ENCODE peak calls at places on chromosomes 12 and 14, in eight cellular contexts. One of them, this sample, is unnamed. For H3K9me3, the result is how much of the 10 kb centered on the place peaks cover.

GRCh38 chr12:42216737-42217136 is 21.3 kb downstream of the YAF2 start:
- DNase-seq in adipocyte: no peak
- DNase-seq in CD4-positive, alpha-beta T cell: no peak
- DNase-seq in CD8-positive, alpha-beta T cell: no peak
- DNase-seq in cardiac muscle cell: no peak
- DNase-seq in aorta: no peak
- DNase-seq in CD8-positive, alpha-beta memory T cell: no peak
- DNase-seq in adrenal gland: no peak
- DNase-seq in this sample: no peak

GRCh38 chr12:70762000-70762399 is 124.8 kb upstream of the PTPRB start:
- DNase-seq in CD4-positive, alpha-beta T cell: no peak
- DNase-seq in aorta: no peak
- DNase-seq in CD8-positive, alpha-beta T cell: no peak
- DNase-seq in adrenal gland: no peak
- DNase-seq in CD8-positive, alpha-beta memory T cell: no peak
- DNase-seq in cardiac muscle cell: no peak
- DNase-seq in adipocyte: no peak
- DNase-seq in this sample: no peak

GRCh38 chr12:114045333-114045732 is 79.2 kb upstream of the RBM19 start:
- DNase-seq in aorta: no peak
- DNase-seq in adrenal gland: no peak
- DNase-seq in CD8-positive, alpha-beta memory T cell: no peak
- DNase-seq in adipocyte: no peak
- DNase-seq in CD4-positive, alpha-beta T cell: no peak
- DNase-seq in cardiac muscle cell: no peak
- DNase-seq in CD8-positive, alpha-beta T cell: no peak
- DNase-seq in this sample: no peak

GRCh38 chr12:102769323-102769916 is 147.6 kb downstream of the PAH start:
- DNase-seq in aorta: no peak
- DNase-seq in adrenal gland: peak
- DNase-seq in cardiac muscle cell: peak
- DNase-seq in CD8-positive, alpha-beta T cell: no peak
- DNase-seq in CD4-positive, alpha-beta T cell: no peak
- DNase-seq in adipocyte: peak
- DNase-seq in CD8-positive, alpha-beta memory T cell: no peak
- DNase-seq in this sample: peak

GRCh38 chr12:14664434-14665023 is 31.9 kb downstream of the GUCY2C start:
- DNase-seq in adrenal gland: peak
- DNase-seq in CD8-positive, alpha-beta T cell: no peak
- DNase-seq in adipocyte: peak
- DNase-seq in aorta: no peak
- DNase-seq in cardiac muscle cell: peak
- DNase-seq in CD8-positive, alpha-beta memory T cell: no peak
- DNase-seq in CD4-positive, alpha-beta T cell: peak
- DNase-seq in this sample: no peak

GRCh38 chr14:82270286-82270685 is 736.6 kb upstream of the SEL1L start:
- DNase-seq in aorta: no peak
- DNase-seq in adipocyte: no peak
- DNase-seq in cardiac muscle cell: no peak
- DNase-seq in CD8-positive, alpha-beta T cell: no peak
- DNase-seq in CD8-positive, alpha-beta memory T cell: no peak
- DNase-seq in CD4-positive, alpha-beta T cell: no peak
- DNase-seq in adrenal gland: no peak
- DNase-seq in this sample: no peak

GRCh38 chr12:14756331-14757143 is 46.7 kb downstream of the WBP11 start:
- DNase-seq in cardiac muscle cell: no peak
- DNase-seq in adipocyte: no peak
- DNase-seq in CD8-positive, alpha-beta memory T cell: no peak
- DNase-seq in adrenal gland: no peak
- DNase-seq in CD8-positive, alpha-beta T cell: no peak
- DNase-seq in aorta: no peak
- DNase-seq in CD4-positive, alpha-beta T cell: no peak
- DNase-seq in this sample: no peak

GRCh38 chr12:56029666-56030293 is 8.9 kb downstream of the IKZF4 start:
- DNase-seq in CD8-positive, alpha-beta T cell: no peak
- DNase-seq in adrenal gland: peak
- DNase-seq in cardiac muscle cell: peak
- DNase-seq in aorta: no peak
- DNase-seq in CD4-positive, alpha-beta T cell: peak
- DNase-seq in CD8-positive, alpha-beta memory T cell: no peak
- DNase-seq in adipocyte: peak
- DNase-seq in this sample: no peak

GRCh38 chr12:90229771-90230170 is 521.1 kb upstream of the ATP2B1 start:
- DNase-seq in aorta: no peak
- DNase-seq in adrenal gland: no peak
- DNase-seq in CD8-positive, alpha-beta T cell: no peak
- DNase-seq in CD4-positive, alpha-beta T cell: no peak
- DNase-seq in cardiac muscle cell: peak
- DNase-seq in CD8-positive, alpha-beta memory T cell: no peak
- DNase-seq in adipocyte: no peak
- DNase-seq in this sample: no peak

GRCh38 chr12:67714648-67715047 is 66.1 kb downstream of the DYRK2 start:
- DNase-seq in CD4-positive, alpha-beta T cell: no peak
- DNase-seq in aorta: no peak
- DNase-seq in adipocyte: no peak
- DNase-seq in adrenal gland: no peak
- DNase-seq in CD8-positive, alpha-beta T cell: no peak
- DNase-seq in cardiac muscle cell: no peak
- DNase-seq in CD8-positive, alpha-beta memory T cell: no peak
- DNase-seq in this sample: no peak

GRCh38 chr12:104672501-104673265 is 215.9 kb downstream of the CHST11 start:
- DNase-seq in CD8-positive, alpha-beta T cell: no peak
- DNase-seq in CD4-positive, alpha-beta T cell: no peak
- DNase-seq in adrenal gland: peak
- DNase-seq in CD8-positive, alpha-beta memory T cell: no peak
- DNase-seq in cardiac muscle cell: peak
- DNase-seq in aorta: peak
- DNase-seq in adipocyte: no peak
- DNase-seq in this sample: no peak

GRCh38 chr14:52015411-52016030 is 26.2 kb downstream of the RTRAF start:
- DNase-seq in cardiac muscle cell: peak
- DNase-seq in CD4-positive, alpha-beta T cell: no peak
- DNase-seq in CD8-positive, alpha-beta memory T cell: no peak
- DNase-seq in adrenal gland: no peak
- DNase-seq in aorta: no peak
- DNase-seq in adipocyte: no peak
- DNase-seq in CD8-positive, alpha-beta T cell: no peak
- DNase-seq in this sample: no peak

GRCh38 chr12:52308807-52309425 is 12.3 kb downstream of the KRT83 start:
- DNase-seq in adrenal gland: no peak
- DNase-seq in CD8-positive, alpha-beta T cell: no peak
- DNase-seq in cardiac muscle cell: no peak
- DNase-seq in CD4-positive, alpha-beta T cell: no peak
- DNase-seq in adipocyte: no peak
- DNase-seq in aorta: no peak
- DNase-seq in CD8-positive, alpha-beta memory T cell: no peak
- DNase-seq in this sample: no peak

GRCh38 chr12:68487721-68488309 is 122.9 kb upstream of the RAP1B start:
- DNase-seq in adrenal gland: no peak
- DNase-seq in CD8-positive, alpha-beta T cell: no peak
- DNase-seq in CD8-positive, alpha-beta memory T cell: no peak
- DNase-seq in adipocyte: no peak
- DNase-seq in cardiac muscle cell: no peak
- DNase-seq in CD4-positive, alpha-beta T cell: no peak
- DNase-seq in aorta: no peak
- DNase-seq in this sample: no peak

GRCh38 chr12:69405466-69405865 is 45.9 kb downstream of the YEATS4 start:
- DNase-seq in aorta: peak
- DNase-seq in CD8-positive, alpha-beta memory T cell: no peak
- DNase-seq in cardiac muscle cell: peak
- DNase-seq in CD8-positive, alpha-beta T cell: no peak
- DNase-seq in adrenal gland: peak
- DNase-seq in adipocyte: peak
- DNase-seq in CD4-positive, alpha-beta T cell: no peak
- DNase-seq in this sample: no peak

GRCh38 chr14:88551094-88551870 is 3.5 kb downstream of the PTPN21 start:
- DNase-seq in CD4-positive, alpha-beta T cell: peak
- DNase-seq in CD8-positive, alpha-beta memory T cell: no peak
- DNase-seq in CD8-positive, alpha-beta T cell: peak
- DNase-seq in adrenal gland: peak
- DNase-seq in adipocyte: peak
- DNase-seq in cardiac muscle cell: peak
- DNase-seq in aorta: peak
- DNase-seq in this sample: no peak

GRCh38 chr12:26867084-26867483 is 34.1 kb upstream of the ITPR2 start:
- DNase-seq in adrenal gland: no peak
- DNase-seq in adipocyte: no peak
- DNase-seq in cardiac muscle cell: peak
- DNase-seq in CD8-positive, alpha-beta memory T cell: no peak
- DNase-seq in CD4-positive, alpha-beta T cell: no peak
- DNase-seq in CD8-positive, alpha-beta T cell: no peak
- DNase-seq in aorta: no peak
- DNase-seq in this sample: no peak

GRCh38 chr12:24045816-24046257 is 96.4 kb upstream of the SOX5 start:
- DNase-seq in adipocyte: no peak
- DNase-seq in adrenal gland: no peak
- DNase-seq in CD4-positive, alpha-beta T cell: no peak
- DNase-seq in cardiac muscle cell: peak
- DNase-seq in CD8-positive, alpha-beta memory T cell: no peak
- DNase-seq in CD8-positive, alpha-beta T cell: no peak
- DNase-seq in aorta: no peak
- DNase-seq in this sample: no peak

GRCh38 chr14:64507376-64508156 is 3.0 kb downstream of the ZBTB1 start:
- DNase-seq in CD8-positive, alpha-beta memory T cell: no peak
- DNase-seq in CD4-positive, alpha-beta T cell: no peak
- DNase-seq in CD8-positive, alpha-beta T cell: no peak
- DNase-seq in cardiac muscle cell: peak
- DNase-seq in aorta: no peak
- DNase-seq in adipocyte: peak
- DNase-seq in adrenal gland: no peak
- DNase-seq in this sample: no peak

GRCh38 chr14:44613061-44613712 is 106.1 kb upstream of the FSCB start:
- DNase-seq in adipocyte: no peak
- DNase-seq in CD4-positive, alpha-beta T cell: no peak
- DNase-seq in aorta: no peak
- DNase-seq in cardiac muscle cell: no peak
- DNase-seq in adrenal gland: no peak
- DNase-seq in CD8-positive, alpha-beta T cell: no peak
- DNase-seq in CD8-positive, alpha-beta memory T cell: no peak
- DNase-seq in this sample: no peak

GRCh38 chr12:40903040-40903439 is 210.8 kb downstream of the CNTN1 start:
- DNase-seq in aorta: no peak
- DNase-seq in adrenal gland: no peak
- DNase-seq in CD8-positive, alpha-beta T cell: no peak
- DNase-seq in CD4-positive, alpha-beta T cell: no peak
- DNase-seq in adipocyte: no peak
- DNase-seq in CD8-positive, alpha-beta memory T cell: no peak
- DNase-seq in cardiac muscle cell: no peak
- DNase-seq in this sample: no peak

GRCh38 chr14:61451891-61452400 is 130.6 kb downstream of the PRKCH start:
- DNase-seq in cardiac muscle cell: no peak
- DNase-seq in aorta: no peak
- DNase-seq in adipocyte: no peak
- DNase-seq in CD8-positive, alpha-beta T cell: no peak
- DNase-seq in CD8-positive, alpha-beta memory T cell: no peak
- DNase-seq in adrenal gland: no peak
- DNase-seq in CD4-positive, alpha-beta T cell: no peak
- DNase-seq in this sample: no peak
- H3K9me3 ChIP-seq in cardiac muscle cell: under half
- H3K9me3 ChIP-seq in aorta: under half
- H3K9me3 ChIP-seq in adipocyte: under half
- H3K9me3 ChIP-seq in CD8-positive, alpha-beta T cell: under half
- H3K9me3 ChIP-seq in CD8-positive, alpha-beta memory T cell: under half
- H3K9me3 ChIP-seq in adrenal gland: under half
- H3K9me3 ChIP-seq in CD4-positive, alpha-beta T cell: under half
- H3K9me3 ChIP-seq in this sample: under half

GRCh38 chr12:34390171-34390841 is 368.0 kb downstream of the ALG10 start:
- DNase-seq in CD8-positive, alpha-beta T cell: no peak
- DNase-seq in adrenal gland: no peak
- DNase-seq in CD4-positive, alpha-beta T cell: no peak
- DNase-seq in aorta: peak
- DNase-seq in CD8-positive, alpha-beta memory T cell: no peak
- DNase-seq in adipocyte: no peak
- DNase-seq in cardiac muscle cell: no peak
- DNase-seq in this sample: no peak

GRCh38 chr12:34392741-34393085 is 370.4 kb downstream of the ALG10 start:
- DNase-seq in adrenal gland: peak
- DNase-seq in adipocyte: no peak
- DNase-seq in cardiac muscle cell: no peak
- DNase-seq in CD4-positive, alpha-beta T cell: no peak
- DNase-seq in aorta: peak
- DNase-seq in CD8-positive, alpha-beta T cell: no peak
- DNase-seq in CD8-positive, alpha-beta memory T cell: no peak
- DNase-seq in this sample: no peak

GRCh38 chr12:34391771-34392581 is 369.7 kb downstream of the ALG10 start:
- DNase-seq in aorta: peak
- DNase-seq in adrenal gland: peak
- DNase-seq in CD4-positive, alpha-beta T cell: no peak
- DNase-seq in cardiac muscle cell: no peak
- DNase-seq in CD8-positive, alpha-beta T cell: no peak
- DNase-seq in adipocyte: no peak
- DNase-seq in CD8-positive, alpha-beta memory T cell: no peak
- DNase-seq in this sample: no peak

GRCh38 chr12:34389378-34390170 is 367.3 kb downstream of the ALG10 start:
- DNase-seq in adipocyte: no peak
- DNase-seq in aorta: peak
- DNase-seq in CD4-positive, alpha-beta T cell: no peak
- DNase-seq in CD8-positive, alpha-beta T cell: no peak
- DNase-seq in cardiac muscle cell: no peak
- DNase-seq in CD8-positive, alpha-beta memory T cell: no peak
- DNase-seq in adrenal gland: no peak
- DNase-seq in this sample: no peak

GRCh38 chr12:34390846-34391700 is 368.8 kb downstream of the ALG10 start:
- DNase-seq in CD8-positive, alpha-beta T cell: no peak
- DNase-seq in CD8-positive, alpha-beta memory T cell: no peak
- DNase-seq in cardiac muscle cell: no peak
- DNase-seq in adrenal gland: no peak
- DNase-seq in aorta: peak
- DNase-seq in CD4-positive, alpha-beta T cell: no peak
- DNase-seq in adipocyte: no peak
- DNase-seq in this sample: no peak
- H3K9me3 ChIP-seq in CD8-positive, alpha-beta T cell: under half
- H3K9me3 ChIP-seq in CD8-positive, alpha-beta memory T cell: under half
- H3K9me3 ChIP-seq in cardiac muscle cell: under half
- H3K9me3 ChIP-seq in adrenal gland: under half
- H3K9me3 ChIP-seq in aorta: under half
- H3K9me3 ChIP-seq in CD4-positive, alpha-beta T cell: under half
- H3K9me3 ChIP-seq in adipocyte: under half
- H3K9me3 ChIP-seq in this sample: half or more

DNA sequence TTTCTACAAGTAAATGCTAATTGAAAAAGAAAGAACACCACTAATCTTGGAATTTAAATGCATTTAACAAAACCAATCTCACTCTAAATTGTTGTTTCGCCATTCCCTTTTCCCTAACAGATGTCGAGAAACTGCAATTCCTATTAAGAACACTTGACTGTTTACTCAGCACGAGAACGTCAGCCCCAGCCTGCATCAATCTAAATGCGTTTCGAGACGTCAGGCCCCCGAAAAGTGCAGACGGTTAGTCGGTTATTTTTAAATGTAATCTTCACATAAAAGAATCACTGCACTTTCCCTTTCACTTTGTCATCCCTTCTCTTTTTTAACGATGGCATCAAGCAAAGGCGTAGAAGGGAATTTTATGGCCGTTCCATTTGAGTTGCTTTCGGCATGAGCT is 837.6 kb downstream of the VRK1 start:
- DNase-seq in CD4-positive, alpha-beta T cell: peak
- DNase-seq in adrenal gland: no peak
- DNase-seq in cardiac muscle cell: no peak
- DNase-seq in adipocyte: no peak
- DNase-seq in aorta: no peak
- DNase-seq in CD8-positive, alpha-beta memory T cell: no peak
- DNase-seq in CD8-positive, alpha-beta T cell: peak
- DNase-seq in this sample: no peak
- H3K9me3 ChIP-seq in CD4-positive, alpha-beta T cell: under half
- H3K9me3 ChIP-seq in adrenal gland: under half
- H3K9me3 ChIP-seq in cardiac muscle cell: under half
- H3K9me3 ChIP-seq in adipocyte: under half
- H3K9me3 ChIP-seq in aorta: under half
- H3K9me3 ChIP-seq in CD8-positive, alpha-beta memory T cell: under half
- H3K9me3 ChIP-seq in CD8-positive, alpha-beta T cell: under half
- H3K9me3 ChIP-seq in this sample: under half

GRCh38 chr14:61489002-61489401 is 167.6 kb downstream of the PRKCH start:
- DNase-seq in CD8-positive, alpha-beta T cell: no peak
- DNase-seq in adrenal gland: no peak
- DNase-seq in cardiac muscle cell: no peak
- DNase-seq in adipocyte: no peak
- DNase-seq in CD8-positive, alpha-beta memory T cell: no peak
- DNase-seq in CD4-positive, alpha-beta T cell: no peak
- DNase-seq in aorta: no peak
- DNase-seq in this sample: no peak
- H3K9me3 ChIP-seq in CD8-positive, alpha-beta T cell: under half
- H3K9me3 ChIP-seq in adrenal gland: under half
- H3K9me3 ChIP-seq in cardiac muscle cell: under half
- H3K9me3 ChIP-seq in adipocyte: under half
- H3K9me3 ChIP-seq in CD8-positive, alpha-beta memory T cell: under half
- H3K9me3 ChIP-seq in CD4-positive, alpha-beta T cell: under half
- H3K9me3 ChIP-seq in aorta: under half
- H3K9me3 ChIP-seq in this sample: under half